ENCODE peak calls at places on chromosomes 13 and 19, in six cellular contexts. One of them, this sample, is unnamed.

GRCh38 chr13:20428666-20429644 is 96.7 kb downstream of the CRYL1 start:
- DNase-seq in mammary epithelial cell: peak
- DNase-seq in iris pigment epithelial cell: no peak
- DNase-seq in putamen: no peak
- DNase-seq in dorsolateral prefrontal cortex: no peak
- DNase-seq in mucosa of gallbladder: no peak
- DNase-seq in this sample: no peak

GRCh38 chr13:46181799-46182490 is at the start of gene LCP1:
- DNase-seq in mammary epithelial cell: peak
- DNase-seq in iris pigment epithelial cell: no peak
- DNase-seq in putamen: no peak
- DNase-seq in dorsolateral prefrontal cortex: no peak
- DNase-seq in mucosa of gallbladder: peak
- DNase-seq in this sample: no peak

GRCh38 chr13:97600438-97601080 is 166.6 kb downstream of the RAP2A start:
- DNase-seq in mammary epithelial cell: peak
- DNase-seq in iris pigment epithelial cell: peak
- DNase-seq in putamen: no peak
- DNase-seq in dorsolateral prefrontal cortex: no peak
- DNase-seq in mucosa of gallbladder: no peak
- DNase-seq in this sample: no peak

GRCh38 chr19:17026041-17026658 is 460 bp downstream of the CPAMD8 start:
- DNase-seq in mammary epithelial cell: no peak
- DNase-seq in iris pigment epithelial cell: no peak
- DNase-seq in putamen: no peak
- DNase-seq in dorsolateral prefrontal cortex: no peak
- DNase-seq in mucosa of gallbladder: no peak
- DNase-seq in this sample: no peak

GRCh38 chr13:46086985-46087384 is 17.8 kb downstream of the CPB2 start:
- DNase-seq in mammary epithelial cell: no peak
- DNase-seq in iris pigment epithelial cell: no peak
- DNase-seq in putamen: no peak
- DNase-seq in dorsolateral prefrontal cortex: no peak
- DNase-seq in mucosa of gallbladder: no peak
- DNase-seq in this sample: no peak

GRCh38 chr13:35789335-35790166 is 313.1 kb upstream of the MAB21L1 start:
- DNase-seq in mammary epithelial cell: peak
- DNase-seq in iris pigment epithelial cell: peak
- DNase-seq in putamen: peak
- DNase-seq in dorsolateral prefrontal cortex: no peak
- DNase-seq in mucosa of gallbladder: no peak
- DNase-seq in this sample: peak

GRCh38 chr13:20882206-20882605 is 20.3 kb downstream of the XPO4 start:
- DNase-seq in mammary epithelial cell: peak
- DNase-seq in iris pigment epithelial cell: peak
- DNase-seq in putamen: no peak
- DNase-seq in dorsolateral prefrontal cortex: no peak
- DNase-seq in mucosa of gallbladder: no peak
- DNase-seq in this sample: no peak

GRCh38 chr19:36151144-36152051 is 849 bp downstream of the COX7A1 start:
- DNase-seq in mammary epithelial cell: no peak
- DNase-seq in iris pigment epithelial cell: peak
- DNase-seq in putamen: no peak
- DNase-seq in dorsolateral prefrontal cortex: no peak
- DNase-seq in mucosa of gallbladder: no peak
- DNase-seq in this sample: no peak

GRCh38 chr13:107043016-107043957 is 475.4 kb upstream of the ARGLU1 start:
- DNase-seq in mammary epithelial cell: no peak
- DNase-seq in iris pigment epithelial cell: no peak
- DNase-seq in putamen: no peak
- DNase-seq in dorsolateral prefrontal cortex: no peak
- DNase-seq in mucosa of gallbladder: no peak
- DNase-seq in this sample: no peak

GRCh38 chr13:104006625-104007061 is 940.4 kb upstream of the SLC10A2 start:
- DNase-seq in mammary epithelial cell: no peak
- DNase-seq in iris pigment epithelial cell: peak
- DNase-seq in putamen: peak
- DNase-seq in dorsolateral prefrontal cortex: no peak
- DNase-seq in mucosa of gallbladder: no peak
- DNase-seq in this sample: no peak

GRCh38 chr19:4987286-4987685 is 18.4 kb downstream of the KDM4B start:
- DNase-seq in mammary epithelial cell: no peak
- DNase-seq in iris pigment epithelial cell: no peak
- DNase-seq in putamen: no peak
- DNase-seq in dorsolateral prefrontal cortex: no peak
- DNase-seq in mucosa of gallbladder: no peak
- DNase-seq in this sample: no peak

GRCh38 chr13:43698743-43699142 is 88.0 kb downstream of the ENOX1 start:
- DNase-seq in mammary epithelial cell: no peak
- DNase-seq in iris pigment epithelial cell: peak
- DNase-seq in putamen: peak
- DNase-seq in dorsolateral prefrontal cortex: no peak
- DNase-seq in mucosa of gallbladder: no peak
- DNase-seq in this sample: peak

GRCh38 chr19:4369109-4369887 is 25.9 kb downstream of the MPND start:
- DNase-seq in mammary epithelial cell: peak
- DNase-seq in iris pigment epithelial cell: peak
- DNase-seq in putamen: no peak
- DNase-seq in dorsolateral prefrontal cortex: no peak
- DNase-seq in mucosa of gallbladder: peak
- DNase-seq in this sample: no peak

GRCh38 chr13:40622246-40622645 is 44.2 kb downstream of the FOXO1 start:
- DNase-seq in mammary epithelial cell: no peak
- DNase-seq in iris pigment epithelial cell: no peak
- DNase-seq in putamen: no peak
- DNase-seq in dorsolateral prefrontal cortex: no peak
- DNase-seq in mucosa of gallbladder: no peak
- DNase-seq in this sample: no peak

GRCh38 chr13:27170521-27171243 is 929 bp downstream of the USP12 start:
- DNase-seq in mammary epithelial cell: no peak
- DNase-seq in iris pigment epithelial cell: peak
- DNase-seq in putamen: peak
- DNase-seq in dorsolateral prefrontal cortex: peak
- DNase-seq in mucosa of gallbladder: no peak
- DNase-seq in this sample: peak

GRCh38 chr19:3615524-3616135 is 9.0 kb upstream of the TBXA2R start:
- DNase-seq in mammary epithelial cell: no peak
- DNase-seq in iris pigment epithelial cell: no peak
- DNase-seq in putamen: no peak
- DNase-seq in dorsolateral prefrontal cortex: no peak
- DNase-seq in mucosa of gallbladder: no peak
- DNase-seq in this sample: no peak

GRCh38 chr13:35592457-35592856 is 116.0 kb upstream of the MAB21L1 start:
- DNase-seq in mammary epithelial cell: no peak
- DNase-seq in iris pigment epithelial cell: no peak
- DNase-seq in putamen: no peak
- DNase-seq in dorsolateral prefrontal cortex: no peak
- DNase-seq in mucosa of gallbladder: no peak
- DNase-seq in this sample: no peak

GRCh38 chr19:5130371-5131030 is 161.6 kb downstream of the KDM4B start:
- DNase-seq in mammary epithelial cell: no peak
- DNase-seq in iris pigment epithelial cell: no peak
- DNase-seq in putamen: no peak
- DNase-seq in dorsolateral prefrontal cortex: no peak
- DNase-seq in mucosa of gallbladder: no peak
- DNase-seq in this sample: no peak

GRCh38 chr13:73215807-73216206 is 157.0 kb downstream of the KLF5 start:
- DNase-seq in mammary epithelial cell: peak
- DNase-seq in iris pigment epithelial cell: peak
- DNase-seq in putamen: no peak
- DNase-seq in dorsolateral prefrontal cortex: no peak
- DNase-seq in mucosa of gallbladder: peak
- DNase-seq in this sample: no peak

GRCh38 chr13:73228546-73228945 is 169.7 kb downstream of the KLF5 start:
- DNase-seq in mammary epithelial cell: peak
- DNase-seq in iris pigment epithelial cell: peak
- DNase-seq in putamen: no peak
- DNase-seq in dorsolateral prefrontal cortex: no peak
- DNase-seq in mucosa of gallbladder: no peak
- DNase-seq in this sample: no peak

GRCh38 chr19:8681345-8682021 is 17.1 kb downstream of the ACTL9 start:
- DNase-seq in mammary epithelial cell: no peak
- DNase-seq in iris pigment epithelial cell: peak
- DNase-seq in putamen: no peak
- DNase-seq in dorsolateral prefrontal cortex: no peak
- DNase-seq in mucosa of gallbladder: no peak
- DNase-seq in this sample: no peak

GRCh38 chr13:101529419-101529818 is 76.9 kb downstream of the ITGBL1 start:
- DNase-seq in mammary epithelial cell: peak
- DNase-seq in iris pigment epithelial cell: peak
- DNase-seq in putamen: no peak
- DNase-seq in dorsolateral prefrontal cortex: no peak
- DNase-seq in mucosa of gallbladder: no peak
- DNase-seq in this sample: no peak

GRCh38 chr13:29852464-29853054 is 2.1 kb upstream of the UBL3 start:
- DNase-seq in mammary epithelial cell: no peak
- DNase-seq in iris pigment epithelial cell: no peak
- DNase-seq in putamen: no peak
- DNase-seq in dorsolateral prefrontal cortex: no peak
- DNase-seq in mucosa of gallbladder: no peak
- DNase-seq in this sample: no peak

GRCh38 chr13:20461481-20461859 is 64.2 kb downstream of the CRYL1 start:
- DNase-seq in mammary epithelial cell: peak
- DNase-seq in iris pigment epithelial cell: peak
- DNase-seq in putamen: no peak
- DNase-seq in dorsolateral prefrontal cortex: no peak
- DNase-seq in mucosa of gallbladder: no peak
- DNase-seq in this sample: no peak

GRCh38 chr19:1223018-1223855 is 14.6 kb downstream of the CBARP start:
- DNase-seq in mammary epithelial cell: no peak
- DNase-seq in iris pigment epithelial cell: peak
- DNase-seq in putamen: no peak
- DNase-seq in dorsolateral prefrontal cortex: no peak
- DNase-seq in mucosa of gallbladder: no peak
- DNase-seq in this sample: no peak

GRCh38 chr19:30909216-30909615 is 440.0 kb downstream of the TSHZ3 start:
- DNase-seq in mammary epithelial cell: no peak
- DNase-seq in iris pigment epithelial cell: no peak
- DNase-seq in putamen: no peak
- DNase-seq in dorsolateral prefrontal cortex: no peak
- DNase-seq in mucosa of gallbladder: no peak
- DNase-seq in this sample: no peak

GRCh38 chr13:28136916-28137315 is 1.4 kb upstream of the PAN3 start:
- DNase-seq in mammary epithelial cell: no peak
- DNase-seq in iris pigment epithelial cell: no peak
- DNase-seq in putamen: no peak
- DNase-seq in dorsolateral prefrontal cortex: no peak
- DNase-seq in mucosa of gallbladder: no peak
- DNase-seq in this sample: no peak

GRCh38 chr13:20689291-20689690 is 14.2 kb upstream of the IL17D start:
- DNase-seq in mammary epithelial cell: no peak
- DNase-seq in iris pigment epithelial cell: no peak
- DNase-seq in putamen: no peak
- DNase-seq in dorsolateral prefrontal cortex: no peak
- DNase-seq in mucosa of gallbladder: no peak
- DNase-seq in this sample: no peak